ENCODE peak calls at places on chromosome 6, in four cellular contexts. Z is K562, M is HepG2, F is SK-N-SH. U is an unnamed sample. For H3K36me3, the result is how much of the 10 kb centered on the place peaks cover.

GRCh38 chr6:41975276-41975675 is 33.7 kb upstream of the CCND3 start:
- DNase-seq in Z (no peak), M (no peak), F (no peak), U (no peak)

GRCh38 chr6:23137596-23137995 is 568.2 kb downstream of the HDGFL1 start:
- DNase-seq in Z (no peak), M (no peak), F (no peak), U (no peak)

GRCh38 chr6:142254513-142254912 is 47.3 kb upstream of the ADGRG6 start:
- DNase-seq in Z (no peak), M (no peak), F (no peak), U (no peak)

GRCh38 chr6:15796844-15797243 is 134.0 kb upstream of the DTNBP1 start:
- DNase-seq in Z (no peak), M (no peak), F (no peak), U (no peak)

GRCh38 chr6:137000825-137001224 is 43.9 kb downstream of the IL20RA start:
- DNase-seq in Z (no peak), M (no peak), F (no peak), U (peak)

GRCh38 chr6:168834814-168835213 is 393.8 kb downstream of the SMOC2 start:
- DNase-seq in Z (no peak), M (peak), F (no peak), U (no peak)

GRCh38 chr6:113048741-113049140 is 701.6 kb downstream of the RFPL4B start:
- DNase-seq in Z (no peak), M (no peak), F (no peak), U (no peak)

GRCh38 chr6:116631379-116631990 is 15.2 kb downstream of the RSPH4A start:
- DNase-seq in Z (peak), M (peak), F (no peak), U (no peak)

GRCh38 chr6:148520109-148520841 is 177.6 kb downstream of the SASH1 start:
- DNase-seq in Z (no peak), M (no peak), F (no peak), U (no peak)

GRCh38 chr6:3011158-3011557 is 11.5 kb downstream of the NQO2 start:
- DNase-seq in Z (no peak), M (no peak), F (no peak), U (no peak)
- H3K36me3 ChIP-seq in Z (half or more), M (half or more), F (half or more), U (half or more)

GRCh38 chr6:44190712-44191111 is 26.0 kb upstream of the MYMX start:
- DNase-seq in Z (no peak), M (no peak), F (no peak), U (no peak)
- TF ChIP-seq ELF1 in Z (no peak), M (no peak), F (no peak), U (no peak)

GRCh38 chr6:144681334-144681733 is 396.2 kb downstream of the UTRN start:
- DNase-seq in Z (peak), M (no peak), F (no peak), U (no peak)
- H3K36me3 ChIP-seq in Z (under half), M (under half), F (under half), U (under half)

GRCh38 chr6:73509851-73510250 is 11.0 kb downstream of the EEF1A1 start:
- DNase-seq in Z (no peak), M (no peak), F (no peak), U (no peak)

GRCh38 chr6:73513496-73513854 is 7.4 kb downstream of the EEF1A1 start:
- DNase-seq in Z (no peak), M (no peak), F (no peak), U (no peak)

GRCh38 chr6:73508776-73509175 is 12.1 kb downstream of the EEF1A1 start:
- DNase-seq in Z (no peak), M (no peak), F (no peak), U (no peak)

GRCh38 chr6:73514746-73515110 is 6.1 kb downstream of the EEF1A1 start:
- DNase-seq in Z (peak), M (no peak), F (no peak), U (no peak)

GRCh38 chr6:73511796-73512195 is 9.0 kb downstream of the EEF1A1 start:
- DNase-seq in Z (no peak), M (no peak), F (no peak), U (no peak)
- TF ChIP-seq ELF1 in Z (no peak), M (no peak), F (no peak), U (no peak)

GRCh38 chr6:63661769-63662168 is 26.2 kb downstream of the PHF3 start:
- DNase-seq in Z (no peak), M (no peak), F (no peak), U (no peak)

GRCh38 chr6:63663882-63664281 is 28.3 kb downstream of the PHF3 start:
- DNase-seq in Z (no peak), M (no peak), F (no peak), U (no peak)

GRCh38 chr6:63663147-63663877 is 27.7 kb downstream of the PHF3 start:
- DNase-seq in Z (peak), M (no peak), F (no peak), U (no peak)

GRCh38 chr6:63660737-63661136 is 25.1 kb downstream of the PHF3 start:
- DNase-seq in Z (no peak), M (peak), F (no peak), U (no peak)
- H3K36me3 ChIP-seq in Z (under half), M (under half), F (under half), U (under half)

GRCh38 chr6:33700391-33701050 is 11.0 kb downstream of the UQCC2 start:
- DNase-seq in Z (peak), M (peak), F (peak), U (peak)
- TF ChIP-seq ELF1 in Z (no peak), M (no peak), F (no peak), U (no peak)

U was measured in HCT116.